ENCODE peak calls at places on chromosomes 16 and 17, in five cellular contexts. W is stimulated activated CD4-positive, alpha-beta T cell treated with anti-CD3 and anti-CD28 coated beads, Interleukin-1b, Interleukin-23, amount 100 ng/mL, for 24 hours; N is stromal cell of bone marrow; M is EL; Z is transverse colon. J is an unnamed sample.

GRCh38 chr16:30526137-30526822 is at the start of gene ZNF768:
- DNase-seq in W (no peak), Z (peak), M (peak), N (no peak), J (no peak)

GRCh38 chr16:74111583-74111982 is 185.0 kb upstream of the PSMD7 start:
- DNase-seq in M (no peak), W (no peak), N (no peak), Z (no peak), J (no peak)

GRCh38 chr17:75514299-75515228 is 773 bp downstream of the CASKIN2 start:
- DNase-seq in M (peak), Z (peak), N (no peak), W (no peak), J (no peak)

GRCh38 chr16:54591816-54592246 is 305.2 kb upstream of the IRX3 start:
- DNase-seq in W (no peak), M (no peak), Z (no peak), N (no peak), J (no peak)

GRCh38 chr17:75819116-75819515 is 25.1 kb downstream of the UNC13D start:
- DNase-seq in Z (no peak), N (no peak), M (no peak), W (no peak), J (no peak)

GRCh38 chr16:89723279-89724250 is 2.2 kb downstream of the ZNF276 start:
- DNase-seq in Z (peak), W (no peak), M (no peak), N (no peak), J (peak)

GRCh38 chr16:77191259-77191969 is 424 bp downstream of the MON1B start:
- DNase-seq in Z (peak), W (no peak), M (peak), N (no peak), J (no peak)

GRCh38 chr17:40317345-40317873 is 8.4 kb downstream of the RARA start:
- DNase-seq in Z (peak), M (peak), W (no peak), N (no peak), J (no peak)

GRCh38 chr16:83606486-83607030 is 201.2 kb upstream of the HSBP1 start:
- DNase-seq in W (no peak), N (no peak), M (no peak), Z (no peak), J (no peak)

GRCh38 chr16:85612801-85613608 is at the start of gene GSE1:
- DNase-seq in Z (peak), N (peak), W (no peak), M (peak), J (peak)

GRCh38 chr16:29844575-29845331 is 18.3 kb downstream of the CDIPT start:
- DNase-seq in N (no peak), W (no peak), M (no peak), Z (no peak), J (no peak)